ENCODE peak calls at places on chromosomes 5 and 9, in seven cellular contexts. One of them, this sample, is unnamed. For H3K9me3 and H3K4me1, the result is how much of the 10 kb centered on the place peaks cover.

GRCh38 chr9:134492721-134493470 is 148.7 kb upstream of the COL5A1 start:
- DNase-seq in psoas muscle: no peak
- DNase-seq in Karpas-422: no peak
- DNase-seq in aorta: peak
- DNase-seq in neuronal stem cell: no peak
- DNase-seq in iPS DF 6.9: no peak
- DNase-seq in colonic mucosa: no peak
- DNase-seq in this sample: no peak

GRCh38 chr5:142685418-142686209 is at the start of gene FGF1:
- DNase-seq in psoas muscle: no peak
- DNase-seq in Karpas-422: no peak
- DNase-seq in aorta: no peak
- DNase-seq in neuronal stem cell: no peak
- DNase-seq in iPS DF 6.9: no peak
- DNase-seq in colonic mucosa: no peak
- DNase-seq in this sample: peak

GRCh38 chr9:2621678-2622360 is at the start of gene VLDLR:
- DNase-seq in psoas muscle: no peak
- DNase-seq in Karpas-422: peak
- DNase-seq in aorta: peak
- DNase-seq in neuronal stem cell: peak
- DNase-seq in iPS DF 6.9: no peak
- DNase-seq in colonic mucosa: peak
- DNase-seq in this sample: peak

GRCh38 chr9:37953204-37953774 is 49.4 kb upstream of the SLC25A51 start:
- DNase-seq in psoas muscle: no peak
- DNase-seq in Karpas-422: no peak
- DNase-seq in aorta: no peak
- DNase-seq in neuronal stem cell: no peak
- DNase-seq in iPS DF 6.9: no peak
- DNase-seq in colonic mucosa: no peak
- DNase-seq in this sample: no peak

GRCh38 chr5:137146402-137146889 is 352.7 kb downstream of the SPOCK1 start:
- DNase-seq in psoas muscle: peak
- DNase-seq in Karpas-422: peak
- DNase-seq in aorta: peak
- DNase-seq in neuronal stem cell: no peak
- DNase-seq in iPS DF 6.9: no peak
- DNase-seq in colonic mucosa: no peak
- DNase-seq in this sample: no peak

GRCh38 chr5:75510417-75510835 is 1.0 kb downstream of the CERT1 start:
- DNase-seq in psoas muscle: peak
- DNase-seq in Karpas-422: peak
- DNase-seq in aorta: no peak
- DNase-seq in neuronal stem cell: no peak
- DNase-seq in iPS DF 6.9: no peak
- DNase-seq in colonic mucosa: no peak
- DNase-seq in this sample: peak

GRCh38 chr5:53035868-53036381 is 46.8 kb downstream of the ITGA2 start:
- DNase-seq in psoas muscle: no peak
- DNase-seq in Karpas-422: peak
- DNase-seq in aorta: no peak
- DNase-seq in neuronal stem cell: no peak
- DNase-seq in iPS DF 6.9: no peak
- DNase-seq in colonic mucosa: no peak
- DNase-seq in this sample: no peak

GRCh38 chr9:76198336-76198735 is 195.9 kb downstream of the RFK start:
- DNase-seq in psoas muscle: no peak
- DNase-seq in Karpas-422: no peak
- DNase-seq in aorta: no peak
- DNase-seq in neuronal stem cell: no peak
- DNase-seq in iPS DF 6.9: no peak
- DNase-seq in colonic mucosa: no peak
- DNase-seq in this sample: no peak

GRCh38 chr5:120358949-120359348 is 105.2 kb upstream of the PRR16 start:
- DNase-seq in psoas muscle: no peak
- DNase-seq in Karpas-422: no peak
- DNase-seq in aorta: no peak
- DNase-seq in neuronal stem cell: no peak
- DNase-seq in iPS DF 6.9: no peak
- DNase-seq in colonic mucosa: no peak
- DNase-seq in this sample: no peak

GRCh38 chr5:72205431-72206009 is 98.2 kb downstream of the MAP1B start:
- DNase-seq in psoas muscle: no peak
- DNase-seq in Karpas-422: no peak
- DNase-seq in aorta: no peak
- DNase-seq in neuronal stem cell: no peak
- DNase-seq in iPS DF 6.9: no peak
- DNase-seq in colonic mucosa: no peak
- DNase-seq in this sample: no peak
- H3K9me3 ChIP-seq in psoas muscle: under half
- H3K9me3 ChIP-seq in Karpas-422: under half
- H3K9me3 ChIP-seq in aorta: under half
- H3K9me3 ChIP-seq in neuronal stem cell: under half
- H3K9me3 ChIP-seq in iPS DF 6.9: under half
- H3K9me3 ChIP-seq in colonic mucosa: under half
- H3K9me3 ChIP-seq in this sample: under half

GRCh38 chr5:41903892-41904799 is at the start of gene RIMOC1:
- DNase-seq in psoas muscle: peak
- DNase-seq in Karpas-422: peak
- DNase-seq in aorta: peak
- DNase-seq in neuronal stem cell: peak
- DNase-seq in iPS DF 6.9: peak
- DNase-seq in colonic mucosa: peak
- DNase-seq in this sample: peak

GRCh38 chr5:41903382-41903891 is 707 bp upstream of the RIMOC1 start:
- DNase-seq in psoas muscle: no peak
- DNase-seq in Karpas-422: no peak
- DNase-seq in aorta: no peak
- DNase-seq in neuronal stem cell: peak
- DNase-seq in iPS DF 6.9: no peak
- DNase-seq in colonic mucosa: no peak
- DNase-seq in this sample: no peak

DNA sequence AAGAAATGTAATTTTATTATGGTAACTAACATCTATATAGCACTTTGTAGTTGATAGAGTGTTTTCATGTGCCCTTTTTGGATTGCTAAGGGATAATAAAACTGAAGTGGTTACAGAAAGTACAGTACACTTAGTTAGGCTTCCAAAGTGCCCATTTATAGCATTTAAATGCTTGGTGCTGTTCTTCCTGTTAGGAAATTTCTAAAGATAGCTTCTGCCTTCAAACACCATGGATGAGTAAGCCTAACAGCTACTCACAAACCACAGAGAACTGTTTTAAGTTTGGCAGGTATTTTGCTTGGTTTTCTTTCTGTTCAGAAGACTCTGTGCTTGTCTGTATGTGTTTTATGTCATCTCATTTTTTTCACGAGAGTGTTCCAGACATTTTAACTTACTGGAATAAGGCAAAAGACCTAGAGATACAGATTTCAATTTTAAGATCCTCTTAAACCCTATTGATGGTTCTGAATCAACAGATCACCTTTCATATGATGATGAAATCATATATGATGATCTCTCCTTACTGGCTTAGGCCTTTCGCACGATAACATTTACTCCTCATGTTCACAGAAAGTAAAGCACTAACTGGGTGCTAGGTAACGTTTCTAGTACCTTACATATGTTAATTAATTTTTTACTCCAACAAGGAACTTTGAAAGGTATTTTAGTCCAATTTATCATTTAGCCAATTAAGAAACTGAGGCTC is 4.4 kb downstream of the RIMOC1 start:
- DNase-seq in psoas muscle: no peak
- DNase-seq in Karpas-422: no peak
- DNase-seq in aorta: no peak
- DNase-seq in neuronal stem cell: no peak
- DNase-seq in iPS DF 6.9: no peak
- DNase-seq in colonic mucosa: no peak
- DNase-seq in this sample: no peak
- H3K4me1 ChIP-seq in psoas muscle: under half
- H3K4me1 ChIP-seq in Karpas-422: under half
- H3K4me1 ChIP-seq in aorta: under half
- H3K4me1 ChIP-seq in neuronal stem cell: under half
- H3K4me1 ChIP-seq in iPS DF 6.9: under half
- H3K4me1 ChIP-seq in colonic mucosa: under half
- H3K4me1 ChIP-seq in this sample: under half

DNA sequence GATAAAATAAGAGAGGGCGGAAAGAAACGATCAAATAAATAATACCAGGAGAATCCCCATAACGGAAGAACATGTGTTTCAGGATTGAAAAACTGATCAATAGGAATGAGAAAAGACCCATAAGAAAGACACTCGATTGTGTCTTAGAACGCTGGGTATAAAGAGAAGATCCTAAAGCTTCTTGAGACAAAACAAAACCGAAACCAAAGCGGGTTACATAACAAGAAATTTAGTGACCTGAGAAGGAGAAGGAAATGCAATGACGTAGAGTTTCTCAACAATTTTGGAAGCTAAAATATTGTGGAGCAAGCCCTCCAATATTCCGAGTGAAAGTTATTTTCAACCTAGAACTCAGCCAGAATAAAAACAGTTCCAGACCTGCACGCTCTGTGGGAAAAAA is 81.8 kb upstream of the FREM1 start:
- DNase-seq in psoas muscle: no peak
- DNase-seq in Karpas-422: peak
- DNase-seq in aorta: no peak
- DNase-seq in neuronal stem cell: no peak
- DNase-seq in iPS DF 6.9: no peak
- DNase-seq in colonic mucosa: no peak
- DNase-seq in this sample: no peak
- H3K4me3 ChIP-seq in psoas muscle: peak
- H3K4me3 ChIP-seq in Karpas-422: peak
- H3K4me3 ChIP-seq in aorta: no peak
- H3K4me3 ChIP-seq in neuronal stem cell: no peak
- H3K4me3 ChIP-seq in iPS DF 6.9: no peak
- H3K4me3 ChIP-seq in colonic mucosa: no peak
- H3K4me3 ChIP-seq in this sample: no peak

DNA sequence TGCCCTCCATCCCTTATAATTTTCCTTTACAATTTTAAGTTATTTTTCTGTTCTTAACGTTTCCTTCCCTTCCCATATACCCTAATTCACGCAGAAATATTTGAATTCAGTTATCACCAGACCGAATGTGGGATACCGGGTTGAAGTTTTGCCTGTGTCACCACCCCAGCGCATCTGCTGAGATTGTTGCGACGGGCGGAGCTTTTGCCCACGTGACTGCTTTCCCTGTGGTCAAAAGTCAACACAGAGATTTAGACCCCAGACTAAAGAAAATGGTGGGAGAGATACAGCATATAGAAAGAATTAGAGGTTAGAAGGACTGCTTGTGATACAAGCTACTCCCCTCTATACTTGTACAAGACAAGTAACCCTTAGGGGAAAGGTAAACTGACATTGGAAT is 326.4 kb upstream of the CTNND2 start:
- DNase-seq in psoas muscle: no peak
- DNase-seq in Karpas-422: no peak
- DNase-seq in aorta: no peak
- DNase-seq in neuronal stem cell: no peak
- DNase-seq in iPS DF 6.9: no peak
- DNase-seq in colonic mucosa: no peak
- DNase-seq in this sample: no peak
- H3K9me3 ChIP-seq in psoas muscle: under half
- H3K9me3 ChIP-seq in Karpas-422: under half
- H3K9me3 ChIP-seq in aorta: under half
- H3K9me3 ChIP-seq in neuronal stem cell: under half
- H3K9me3 ChIP-seq in iPS DF 6.9: under half
- H3K9me3 ChIP-seq in colonic mucosa: under half
- H3K9me3 ChIP-seq in this sample: under half

GRCh38 chr5:35876454-35876853 is 19.8 kb downstream of the IL7R start:
- DNase-seq in psoas muscle: no peak
- DNase-seq in Karpas-422: no peak
- DNase-seq in aorta: no peak
- DNase-seq in neuronal stem cell: no peak
- DNase-seq in iPS DF 6.9: no peak
- DNase-seq in colonic mucosa: no peak
- DNase-seq in this sample: no peak

GRCh38 chr5:35877655-35878054 is 21.0 kb downstream of the IL7R start:
- DNase-seq in psoas muscle: no peak
- DNase-seq in Karpas-422: no peak
- DNase-seq in aorta: no peak
- DNase-seq in neuronal stem cell: no peak
- DNase-seq in iPS DF 6.9: no peak
- DNase-seq in colonic mucosa: no peak
- DNase-seq in this sample: no peak

GRCh38 chr5:35876922-35877321 is 20.2 kb downstream of the IL7R start:
- DNase-seq in psoas muscle: no peak
- DNase-seq in Karpas-422: no peak
- DNase-seq in aorta: no peak
- DNase-seq in neuronal stem cell: no peak
- DNase-seq in iPS DF 6.9: no peak
- DNase-seq in colonic mucosa: peak
- DNase-seq in this sample: no peak

GRCh38 chr5:35879649-35880048 is 23.0 kb downstream of the IL7R start:
- DNase-seq in psoas muscle: no peak
- DNase-seq in Karpas-422: no peak
- DNase-seq in aorta: no peak
- DNase-seq in neuronal stem cell: no peak
- DNase-seq in iPS DF 6.9: no peak
- DNase-seq in colonic mucosa: no peak
- DNase-seq in this sample: no peak

GRCh38 chr5:35878079-35878478 is 21.4 kb downstream of the IL7R start:
- DNase-seq in psoas muscle: no peak
- DNase-seq in Karpas-422: no peak
- DNase-seq in aorta: no peak
- DNase-seq in neuronal stem cell: no peak
- DNase-seq in iPS DF 6.9: no peak
- DNase-seq in colonic mucosa: no peak
- DNase-seq in this sample: no peak
- H3K4me1 ChIP-seq in psoas muscle: under half
- H3K4me1 ChIP-seq in Karpas-422: under half
- H3K4me1 ChIP-seq in aorta: under half
- H3K4me1 ChIP-seq in neuronal stem cell: under half
- H3K4me1 ChIP-seq in iPS DF 6.9: under half
- H3K4me1 ChIP-seq in colonic mucosa: under half
- H3K4me1 ChIP-seq in this sample: under half